ENCODE peak calls at places on chromosomes 12 and 14, in seven cellular contexts. F, R, S, B, K, U and V are unnamed samples.

GRCh38 chr12:116164263-116164817 is 113.2 kb downstream of the MED13L start:
- DNase-seq in F (no peak), R (no peak), S (no peak), B (no peak), K (no peak), U (peak), V (no peak)

GRCh38 chr14:103594265-103594664 is 31.5 kb downstream of the COA8 start:
- DNase-seq in F (peak), R (no peak), S (peak), B (no peak), K (no peak), U (peak), V (peak)

GRCh38 chr12:93762912-93763311 is 85.7 kb downstream of the CRADD start:
- DNase-seq in F (no peak), R (no peak), S (no peak), B (no peak), K (no peak), U (no peak), V (no peak)

GRCh38 chr14:59098377-59098776 is 90.1 kb upstream of the DAAM1 start:
- DNase-seq in F (no peak), R (no peak), S (no peak), B (peak), K (no peak), U (peak), V (no peak)

GRCh38 chr12:96981053-96981452 is 74.0 kb downstream of the NEDD1 start:
- DNase-seq in F (no peak), R (no peak), S (no peak), B (peak), K (no peak), U (peak), V (peak)

GRCh38 chr12:110245278-110245868 is 35.7 kb upstream of the ATP2A2 start:
- DNase-seq in F (no peak), R (no peak), S (peak), B (peak), K (no peak), U (no peak), V (no peak)

GRCh38 chr12:752673-753400 is 458 bp downstream of the WNK1 start:
- DNase-seq in F (no peak), R (peak), S (peak), B (peak), K (no peak), U (peak), V (no peak)

GRCh38 chr12:130124605-130125244 is 37.5 kb upstream of the FZD10 start:
- DNase-seq in F (no peak), R (no peak), S (no peak), B (no peak), K (no peak), U (no peak), V (no peak)

GRCh38 chr12:28239918-28240317 is 49.7 kb downstream of the CCDC91 start:
- DNase-seq in F (no peak), R (no peak), S (no peak), B (no peak), K (no peak), U (no peak), V (no peak)

GRCh38 chr12:132761911-132762583 is 415 bp upstream of the ANKLE2 start:
- DNase-seq in F (peak), R (peak), S (peak), B (peak), K (peak), U (peak), V (peak)

GRCh38 chr12:125193798-125194562 is 128.7 kb downstream of the AACS start:
- DNase-seq in F (no peak), R (no peak), S (no peak), B (peak), K (no peak), U (peak), V (peak)

GRCh38 chr14:92964124-92965109 is 41.5 kb downstream of the CHGA start:
- DNase-seq in F (no peak), R (no peak), S (no peak), B (peak), K (no peak), U (no peak), V (no peak)

GRCh38 chr14:51661504-51661903 is 9.8 kb downstream of the FRMD6 start:
- DNase-seq in F (no peak), R (no peak), S (no peak), B (no peak), K (no peak), U (peak), V (no peak)

GRCh38 chr12:82910246-82910893 is 223.7 kb downstream of the TMTC2 start:
- DNase-seq in F (no peak), R (no peak), S (no peak), B (no peak), K (no peak), U (no peak), V (no peak)

GRCh38 chr12:129662184-129662583 is 241.6 kb downstream of the TMEM132D start:
- DNase-seq in F (no peak), R (no peak), S (no peak), B (peak), K (no peak), U (no peak), V (no peak)

GRCh38 chr14:90510208-90510607 is 113.4 kb downstream of the CALM1 start:
- DNase-seq in F (peak), R (peak), S (peak), B (no peak), K (no peak), U (no peak), V (no peak)

GRCh38 chr12:92628476-92628875 is 74.3 kb upstream of the PLEKHG7 start:
- DNase-seq in F (no peak), R (no peak), S (no peak), B (no peak), K (no peak), U (peak), V (no peak)

GRCh38 chr12:102950107-102950949 is 7.1 kb upstream of the ASCL1 start:
- DNase-seq in F (no peak), R (no peak), S (peak), B (peak), K (no peak), U (no peak), V (no peak)

GRCh38 chr12:57343703-57344378 is 87.0 kb downstream of the R3HDM2 start:
- DNase-seq in F (no peak), R (no peak), S (no peak), B (no peak), K (no peak), U (no peak), V (no peak)

GRCh38 chr14:83556746-83557460 is 1973.0 kb upstream of the FLRT2 start:
- DNase-seq in F (no peak), R (no peak), S (no peak), B (peak), K (no peak), U (peak), V (no peak)

GRCh38 chr14:61179061-61179675 is 102.0 kb downstream of the TMEM30B start:
- DNase-seq in F (no peak), R (no peak), S (no peak), B (peak), K (no peak), U (peak), V (peak)

GRCh38 chr14:35747379-35747778 is 61.7 kb downstream of the RALGAPA1 start:
- DNase-seq in F (no peak), R (no peak), S (no peak), B (peak), K (no peak), U (peak), V (no peak)

GRCh38 chr12:132021031-132021871 is 71.5 kb downstream of the EP400 start:
- DNase-seq in F (peak), R (no peak), S (no peak), B (no peak), K (no peak), U (no peak), V (no peak)

GRCh38 chr12:105888696-105889095 is 250.1 kb downstream of the NUAK1 start:
- DNase-seq in F (no peak), R (no peak), S (no peak), B (no peak), K (no peak), U (peak), V (no peak)

GRCh38 chr12:52291267-52291935 is at the start of gene KRT81:
- DNase-seq in F (no peak), R (no peak), S (no peak), B (no peak), K (no peak), U (no peak), V (no peak)

GRCh38 chr14:34051966-34052657 is 101.2 kb upstream of the EGLN3 start:
- DNase-seq in F (no peak), R (no peak), S (no peak), B (peak), K (no peak), U (no peak), V (peak)

GRCh38 chr12:22539055-22539454 is 5.3 kb downstream of the C2CD5 start:
- DNase-seq in F (no peak), R (no peak), S (no peak), B (no peak), K (no peak), U (no peak), V (no peak)

GRCh38 chr14:34713681-34714319 is 593 bp downstream of the CFL2 start:
- DNase-seq in F (peak), R (peak), S (peak), B (peak), K (no peak), U (peak), V (no peak)

GRCh38 chr12:106840217-106840616 is 65.7 kb downstream of the RIC8B start:
- DNase-seq in F (no peak), R (no peak), S (peak), B (peak), K (no peak), U (peak), V (no peak)

GRCh38 chr12:67772276-67773169 is 124.0 kb downstream of the DYRK2 start:
- DNase-seq in F (peak), R (no peak), S (peak), B (peak), K (no peak), U (peak), V (no peak)

GRCh38 chr14:93081875-93082570 is 33.7 kb downstream of the ITPK1 start:
- DNase-seq in F (no peak), R (no peak), S (no peak), B (no peak), K (peak), U (no peak), V (no peak)

GRCh38 chr14:60981626-60982455 is 796 bp downstream of the SLC38A6 start:
- DNase-seq in F (no peak), R (no peak), S (no peak), B (peak), K (no peak), U (peak), V (peak)

GRCh38 chr12:117485984-117486839 is 124.8 kb upstream of the NOS1 start:
- DNase-seq in F (no peak), R (no peak), S (no peak), B (peak), K (no peak), U (no peak), V (no peak)

GRCh38 chr12:119624971-119625370 is 31.4 kb downstream of the TMEM233 start:
- DNase-seq in F (no peak), R (no peak), S (no peak), B (no peak), K (no peak), U (no peak), V (no peak)

GRCh38 chr14:79585845-79586244 is 625.5 kb downstream of the DIO2 start:
- DNase-seq in F (no peak), R (no peak), S (no peak), B (peak), K (no peak), U (peak), V (no peak)

GRCh38 chr12:47820631-47821345 is 1.1 kb upstream of the HDAC7 start:
- DNase-seq in F (peak), R (peak), S (peak), B (peak), K (no peak), U (peak), V (peak)
- TF ChIP-seq POLR2A in F (peak), R (no peak), S (peak), B (peak), K (no peak), U (no peak), V (peak)

DNA sequence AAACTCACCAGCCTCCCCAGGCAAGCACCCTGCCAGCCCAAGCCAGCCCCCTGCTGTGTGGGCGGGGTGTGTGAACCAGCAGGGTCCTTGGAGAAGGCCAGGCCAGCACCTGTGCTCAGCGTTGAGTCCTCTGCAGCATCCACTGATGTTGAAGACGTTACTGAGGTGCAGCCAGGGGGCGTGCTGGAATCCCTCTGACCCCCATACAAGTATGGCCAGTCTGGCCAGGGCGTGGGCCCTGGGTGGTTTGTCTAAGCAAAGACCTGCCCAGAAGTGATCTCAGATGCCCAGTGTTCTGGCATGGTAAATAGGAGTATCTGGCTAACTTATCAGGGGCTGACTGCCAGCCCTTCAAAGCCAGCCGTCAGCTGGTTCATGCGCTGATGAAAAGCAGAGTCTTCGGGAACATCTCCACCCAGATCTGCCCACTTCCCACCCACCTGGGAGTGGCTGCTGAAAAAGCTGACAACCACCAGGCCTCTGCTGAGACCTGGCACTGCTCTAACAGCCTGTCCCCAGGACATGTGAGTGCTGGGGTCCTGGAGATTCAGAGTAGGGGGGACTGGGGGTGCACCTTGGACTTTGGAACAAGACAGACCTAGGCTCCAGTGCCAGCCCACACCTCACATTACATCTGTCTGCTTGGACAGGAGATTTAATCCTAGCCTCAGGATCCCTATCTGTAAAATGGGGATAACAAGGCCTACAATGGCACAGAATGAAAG is 41.1 kb downstream of the ACTN1 start:
- DNase-seq in F (peak), R (no peak), S (peak), B (peak), K (no peak), U (no peak), V (no peak)
- TF ChIP-seq POLR2A in F (peak), R (no peak), S (no peak), B (no peak), K (no peak), U (no peak), V (no peak)

GRCh38 chr12:121793836-121794531 is 496 bp upstream of the RHOF start:
- DNase-seq in F (peak), R (peak), S (peak), B (peak), K (no peak), U (peak), V (no peak)
- TF ChIP-seq POLR2A in F (no peak), R (no peak), S (no peak), B (no peak), K (no peak), U (peak), V (peak)

GRCh38 chr14:102527255-102528232 is 18.0 kb upstream of the ANKRD9 start:
- DNase-seq in F (no peak), R (no peak), S (no peak), B (peak), K (no peak), U (no peak), V (peak)

GRCh38 chr14:102524026-102524450 is 14.5 kb upstream of the ANKRD9 start:
- DNase-seq in F (peak), R (no peak), S (no peak), B (no peak), K (no peak), U (no peak), V (no peak)

GRCh38 chr14:102523200-102524025 is 13.8 kb upstream of the ANKRD9 start:
- DNase-seq in F (no peak), R (no peak), S (no peak), B (no peak), K (no peak), U (no peak), V (no peak)

GRCh38 chr14:102525213-102526143 is 15.9 kb upstream of the ANKRD9 start:
- DNase-seq in F (no peak), R (no peak), S (peak), B (peak), K (no peak), U (peak), V (no peak)

DNA sequence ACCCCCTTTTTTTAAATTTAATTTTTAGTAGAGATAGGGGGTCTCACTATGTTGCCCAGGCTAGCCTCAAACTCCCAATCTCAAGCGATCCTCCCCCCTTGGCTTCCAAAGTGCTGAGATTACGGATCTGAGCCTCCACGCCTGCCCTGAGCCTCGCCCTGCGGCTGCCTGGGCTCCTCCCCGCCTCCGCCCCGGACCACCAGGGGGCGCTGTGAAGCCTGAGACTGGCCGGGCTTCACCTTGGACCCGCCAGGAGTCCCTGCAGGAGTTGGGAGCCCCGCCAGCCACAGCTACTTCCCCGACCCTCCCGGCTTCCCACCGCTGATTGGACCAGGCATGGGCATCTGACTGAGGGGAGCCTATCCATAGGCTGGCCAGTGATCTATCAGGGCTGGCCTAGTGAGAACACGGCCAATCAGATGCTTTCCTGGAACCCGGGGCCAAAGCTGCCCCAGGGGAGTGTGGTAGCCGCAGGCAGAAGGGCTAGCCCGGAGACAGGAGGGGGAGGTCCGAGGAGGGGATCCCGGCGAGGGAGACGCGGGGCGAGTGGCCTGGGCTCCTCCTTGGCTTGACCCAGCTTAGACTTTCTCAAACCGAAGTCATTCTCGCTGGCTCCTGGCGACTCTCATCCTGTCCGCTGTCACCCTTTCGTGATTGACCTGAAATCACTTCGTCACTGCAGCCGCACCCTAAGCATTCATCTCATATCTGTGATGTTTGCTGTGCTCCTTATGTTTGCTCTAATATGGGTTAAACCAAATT is 15.1 kb upstream of the ANKRD9 start:
- DNase-seq in F (peak), R (peak), S (peak), B (peak), K (peak), U (peak), V (peak)
- TF ChIP-seq POLR2A in F (peak), R (no peak), S (no peak), B (peak), K (peak), U (peak), V (peak)

GRCh38 chr14:24133730-24134129 is 2.3 kb upstream of the PSME1 start:
- DNase-seq in F (no peak), R (no peak), S (no peak), B (no peak), K (no peak), U (no peak), V (no peak)

GRCh38 chr14:24137529-24138395 is 1.8 kb downstream of the PSME1 start:
- DNase-seq in F (no peak), R (no peak), S (no peak), B (no peak), K (no peak), U (no peak), V (no peak)

GRCh38 chr14:24135584-24135833 is 485 bp upstream of the PSME1 start:
- DNase-seq in F (no peak), R (no peak), S (no peak), B (no peak), K (no peak), U (no peak), V (no peak)

GRCh38 chr14:24136684-24137528 is 912 bp downstream of the PSME1 start:
- DNase-seq in F (no peak), R (no peak), S (no peak), B (no peak), K (no peak), U (no peak), V (no peak)

DNA sequence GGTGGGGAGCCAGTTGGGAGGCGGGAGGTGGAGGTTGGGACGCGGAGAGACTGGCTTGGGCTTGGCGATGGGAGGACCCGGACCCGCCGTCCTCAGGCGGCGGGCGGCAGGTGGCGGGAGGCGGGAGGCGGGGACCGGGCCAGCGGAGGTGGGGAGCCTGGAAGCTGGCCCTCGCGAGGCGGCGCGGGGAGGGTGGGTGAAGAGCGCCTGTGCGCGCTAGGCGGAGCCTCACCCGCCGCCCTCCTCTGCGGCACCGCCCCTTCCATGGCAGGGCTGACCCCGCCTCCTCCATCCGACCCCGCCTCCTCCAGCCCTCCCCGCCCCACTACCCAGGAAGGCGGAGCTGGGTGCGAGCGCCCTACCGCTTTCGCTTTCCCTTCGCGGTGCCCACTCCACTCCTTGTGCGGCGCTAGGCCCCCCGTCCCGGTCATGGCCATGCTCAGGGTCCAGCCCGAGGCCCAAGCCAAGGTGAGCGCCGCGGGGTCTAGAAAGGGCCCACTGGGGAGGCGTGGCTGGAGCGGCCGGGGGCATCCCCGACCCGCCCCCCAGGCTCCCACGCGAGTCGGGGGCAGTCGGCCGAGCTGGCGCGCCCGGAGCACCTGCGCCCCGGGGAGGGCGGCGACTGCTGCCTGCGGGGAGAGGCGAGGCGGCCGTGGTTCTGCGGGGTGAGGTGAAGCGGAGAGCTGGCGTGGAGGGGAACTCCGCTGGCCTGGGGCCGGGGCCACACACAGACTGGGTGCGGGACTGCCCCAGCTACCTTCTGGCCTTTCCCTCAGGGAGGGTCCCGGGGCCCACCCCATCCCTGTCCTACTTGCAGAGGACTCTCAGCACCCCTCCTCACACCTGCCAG is at the start of gene PSME1:
- DNase-seq in F (peak), R (peak), S (peak), B (peak), K (peak), U (peak), V (peak)
- TF ChIP-seq POLR2A in F (no peak), R (no peak), S (peak), B (peak), K (peak), U (no peak), V (peak)